ENCODE peak calls at places on chromosomes 5 and 9, in ten cellular contexts. A is activated naive CD8-positive, alpha-beta T cell treated with anti-CD3 and anti-CD28 coated beads, Interleukin-2, amount 50 U/mL, for 24 hours; Q is foreskin keratinocyte; R is aorta; Z is PC-3; S is K562; U is esophagus mucosa; C is Right ventricle myocardium inferior; Y is Right ventricle myocardium superior; H is pancreas. O is an unnamed sample.

GRCh38 chr9:137606005-137606601 is 617 bp downstream of the ARRDC1 start:
- ATAC-seq in C (no peak), Y (peak), S (peak), U (peak), A (peak), H (peak), R (no peak), Q (peak), Z (peak), O (peak)

GRCh38 chr5:93385665-93386064 is 195.4 kb downstream of the NR2F1-AS1 start:
- ATAC-seq in Z (peak), A (no peak), H (no peak), Q (no peak), C (no peak), Y (no peak), R (no peak), S (no peak), U (no peak), O (no peak)

GRCh38 chr9:131669234-131670172 is 70.4 kb downstream of the RAPGEF1 start:
- ATAC-seq in Q (no peak), H (peak), U (no peak), C (peak), R (no peak), S (peak), Z (no peak), Y (peak), A (peak), O (peak)

GRCh38 chr9:16846986-16847385 is 23.5 kb downstream of the BNC2 start:
- ATAC-seq in Y (no peak), Q (no peak), S (no peak), Z (no peak), R (no peak), C (no peak), A (no peak), H (no peak), U (no peak), O (no peak)

GRCh38 chr9:546797-547223 is 294.7 kb upstream of the DMRT1 start:
- ATAC-seq in Z (peak), Y (peak), H (peak), A (no peak), S (peak), R (peak), Q (peak), U (no peak), C (peak), O (no peak)

GRCh38 chr9:69758981-69759477 is 782 bp downstream of the PTAR1 start:
- ATAC-seq in Q (peak), S (peak), A (no peak), U (no peak), C (no peak), R (no peak), Y (peak), H (peak), Z (no peak), O (no peak)

GRCh38 chr5:138661991-138662434 is 86.8 kb upstream of the HSPA9 start:
- ATAC-seq in A (no peak), C (no peak), H (no peak), Y (no peak), Q (no peak), U (no peak), Z (no peak), S (no peak), R (no peak), O (no peak)

GRCh38 chr9:130010151-130010988 is 32.6 kb downstream of the FNBP1 start:
- ATAC-seq in R (no peak), H (peak), C (no peak), S (no peak), Y (no peak), Z (no peak), A (peak), U (no peak), Q (no peak), O (peak)

GRCh38 chr5:57302164-57302563 is 128.3 kb downstream of the GPBP1 start:
- ATAC-seq in U (peak), A (peak), R (no peak), S (no peak), Z (peak), Q (peak), H (no peak), Y (no peak), C (no peak), O (peak)

O was measured in activated T-helper 17 cell treated with anti-CD3 and anti-CD28 coated beads, Interleukin-2, amount 50 U/mL, for 72 hours.